ENCODE peak calls at places on chromosomes 3 and 15, in ten cellular contexts. One of them, this sample, is unnamed.

GRCh38 chr3:32420138-32420981 is 28.7 kb downstream of the CMTM7 start:
- DNase-seq in HCT116: peak; percentile 97
- DNase-seq in upper lobe of right lung: no peak
- DNase-seq in CD8-positive, alpha-beta memory T cell: no peak
- DNase-seq in right atrium auricular region: peak; percentile 57
- DNase-seq in left ventricle myocardium inferior: no peak
- DNase-seq in cardiac muscle cell: peak; percentile 48
- DNase-seq in GM12878: peak; percentile 56
- DNase-seq in neuronal stem cell: no peak
- DNase-seq in right cardiac atrium: no peak
- DNase-seq in this sample: peak; percentile 94

GRCh38 chr15:81113204-81113657 is 20.8 kb upstream of the CFAP161 start:
- DNase-seq in HCT116: no peak
- DNase-seq in upper lobe of right lung: no peak
- DNase-seq in CD8-positive, alpha-beta memory T cell: no peak
- DNase-seq in right atrium auricular region: no peak
- DNase-seq in left ventricle myocardium inferior: no peak
- DNase-seq in cardiac muscle cell: no peak
- DNase-seq in GM12878: no peak
- DNase-seq in neuronal stem cell: no peak
- DNase-seq in right cardiac atrium: no peak
- DNase-seq in this sample: peak; percentile 29

GRCh38 chr15:73873889-73874511 is 636 bp downstream of the TBC1D21 start:
- DNase-seq in HCT116: peak; percentile 54
- DNase-seq in upper lobe of right lung: no peak
- DNase-seq in CD8-positive, alpha-beta memory T cell: peak; percentile 20
- DNase-seq in right atrium auricular region: no peak
- DNase-seq in left ventricle myocardium inferior: no peak
- DNase-seq in cardiac muscle cell: peak; percentile 63
- DNase-seq in GM12878: no peak
- DNase-seq in neuronal stem cell: peak; percentile 41
- DNase-seq in right cardiac atrium: no peak
- DNase-seq in this sample: peak; percentile 55

GRCh38 chr3:29668728-29669127 is 387.9 kb downstream of the RBMS3 start:
- DNase-seq in HCT116: no peak
- DNase-seq in upper lobe of right lung: no peak
- DNase-seq in CD8-positive, alpha-beta memory T cell: no peak
- DNase-seq in right atrium auricular region: no peak
- DNase-seq in left ventricle myocardium inferior: no peak
- DNase-seq in cardiac muscle cell: no peak
- DNase-seq in GM12878: no peak
- DNase-seq in neuronal stem cell: no peak
- DNase-seq in right cardiac atrium: no peak
- DNase-seq in this sample: no peak

GRCh38 chr3:13574083-13574797 is 25.3 kb downstream of the FBLN2 start:
- DNase-seq in HCT116: no peak
- DNase-seq in upper lobe of right lung: no peak
- DNase-seq in CD8-positive, alpha-beta memory T cell: no peak
- DNase-seq in right atrium auricular region: no peak
- DNase-seq in left ventricle myocardium inferior: no peak
- DNase-seq in cardiac muscle cell: peak; percentile 36
- DNase-seq in GM12878: no peak
- DNase-seq in neuronal stem cell: no peak
- DNase-seq in right cardiac atrium: no peak
- DNase-seq in this sample: no peak

GRCh38 chr3:7913283-7913682 is 588.3 kb upstream of the LMCD1 start:
- DNase-seq in HCT116: no peak
- DNase-seq in upper lobe of right lung: no peak
- DNase-seq in CD8-positive, alpha-beta memory T cell: no peak
- DNase-seq in right atrium auricular region: no peak
- DNase-seq in left ventricle myocardium inferior: no peak
- DNase-seq in cardiac muscle cell: no peak
- DNase-seq in GM12878: no peak
- DNase-seq in neuronal stem cell: no peak
- DNase-seq in right cardiac atrium: no peak
- DNase-seq in this sample: peak; percentile 36

GRCh38 chr3:156630081-156630772 is 44.2 kb upstream of the TIPARP start:
- DNase-seq in HCT116: peak; percentile 36
- DNase-seq in upper lobe of right lung: no peak
- DNase-seq in CD8-positive, alpha-beta memory T cell: no peak
- DNase-seq in right atrium auricular region: no peak
- DNase-seq in left ventricle myocardium inferior: no peak
- DNase-seq in cardiac muscle cell: no peak
- DNase-seq in GM12878: no peak
- DNase-seq in neuronal stem cell: peak; percentile 6
- DNase-seq in right cardiac atrium: no peak
- DNase-seq in this sample: peak; percentile 85

GRCh38 chr3:12308517-12308916 is 19.6 kb downstream of the PPARG start:
- DNase-seq in HCT116: peak; percentile 76
- DNase-seq in upper lobe of right lung: no peak
- DNase-seq in CD8-positive, alpha-beta memory T cell: no peak
- DNase-seq in right atrium auricular region: no peak
- DNase-seq in left ventricle myocardium inferior: no peak
- DNase-seq in cardiac muscle cell: no peak
- DNase-seq in GM12878: peak; percentile 3
- DNase-seq in neuronal stem cell: no peak
- DNase-seq in right cardiac atrium: no peak
- DNase-seq in this sample: peak; percentile 90

GRCh38 chr3:146803746-146804145 is 198.6 kb upstream of the PLSCR5 start:
- DNase-seq in HCT116: no peak
- DNase-seq in upper lobe of right lung: no peak
- DNase-seq in CD8-positive, alpha-beta memory T cell: no peak
- DNase-seq in right atrium auricular region: no peak
- DNase-seq in left ventricle myocardium inferior: no peak
- DNase-seq in cardiac muscle cell: no peak
- DNase-seq in GM12878: no peak
- DNase-seq in neuronal stem cell: no peak
- DNase-seq in right cardiac atrium: no peak
- DNase-seq in this sample: no peak

GRCh38 chr15:58440922-58441321 is 9.1 kb downstream of the LIPC start:
- DNase-seq in HCT116: peak; percentile 49
- DNase-seq in upper lobe of right lung: peak; percentile 76
- DNase-seq in CD8-positive, alpha-beta memory T cell: no peak
- DNase-seq in right atrium auricular region: no peak
- DNase-seq in left ventricle myocardium inferior: no peak
- DNase-seq in cardiac muscle cell: no peak
- DNase-seq in GM12878: no peak
- DNase-seq in neuronal stem cell: no peak
- DNase-seq in right cardiac atrium: no peak
- DNase-seq in this sample: peak; percentile 75

DNA sequence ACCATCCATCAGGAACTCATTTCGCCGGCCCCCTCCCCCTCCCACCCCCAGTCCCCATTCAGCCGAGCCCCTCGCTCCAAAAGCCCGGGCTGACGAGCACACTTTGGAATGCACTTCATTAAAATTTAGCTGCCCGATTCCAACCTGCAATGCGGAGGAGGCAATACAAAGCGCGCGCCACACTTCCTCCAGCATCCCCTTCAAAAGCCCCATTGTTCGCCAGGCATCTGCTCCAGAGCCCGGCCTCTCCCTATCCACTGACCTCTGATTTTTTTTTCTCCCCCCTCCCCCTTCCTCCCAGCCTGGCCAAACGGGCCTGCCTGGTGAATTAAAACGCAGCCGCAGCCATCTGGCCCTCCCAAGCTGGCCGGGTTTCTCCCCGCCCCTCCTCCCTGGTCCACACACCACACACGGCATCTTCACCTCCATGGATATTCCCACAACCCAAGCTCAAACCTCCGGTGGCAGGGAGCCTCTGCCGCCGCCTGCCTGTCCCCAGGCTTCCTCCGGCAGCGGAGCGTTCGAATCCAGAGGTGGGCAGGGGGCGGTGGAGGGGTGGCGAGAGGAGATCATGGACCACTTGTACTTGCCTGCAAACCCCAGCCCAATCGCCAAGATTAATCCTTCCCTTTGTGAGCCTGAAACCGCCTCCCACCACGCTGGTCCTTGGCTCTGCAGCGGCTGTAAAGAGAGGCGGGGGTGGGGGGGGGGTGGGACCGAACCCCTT is 441.3 kb downstream of the MAGI1 start:
- DNase-seq in HCT116: no peak
- DNase-seq in upper lobe of right lung: peak; percentile 61
- DNase-seq in CD8-positive, alpha-beta memory T cell: no peak
- DNase-seq in right atrium auricular region: no peak
- DNase-seq in left ventricle myocardium inferior: no peak
- DNase-seq in cardiac muscle cell: peak; percentile 24
- DNase-seq in GM12878: no peak
- DNase-seq in neuronal stem cell: peak; percentile 96
- DNase-seq in right cardiac atrium: peak; percentile 14
- DNase-seq in this sample: no peak
- H3K4me3 ChIP-seq in HCT116: no peak overlapping the region
- H3K4me3 ChIP-seq in upper lobe of right lung: peak overlapping the region; percentile 4
- H3K4me3 ChIP-seq in CD8-positive, alpha-beta memory T cell: no peak overlapping the region
- H3K4me3 ChIP-seq in right atrium auricular region: peak overlapping the region; percentile 38
- H3K4me3 ChIP-seq in left ventricle myocardium inferior: peak overlapping the region; percentile 53
- H3K4me3 ChIP-seq in cardiac muscle cell: peak overlapping the region; percentile 27
- H3K4me3 ChIP-seq in GM12878: no peak overlapping the region
- H3K4me3 ChIP-seq in neuronal stem cell: peak overlapping the region; percentile 78
- H3K4me3 ChIP-seq in right cardiac atrium: peak overlapping the region; percentile 60
- H3K4me3 ChIP-seq in this sample: no peak overlapping the region

DNA sequence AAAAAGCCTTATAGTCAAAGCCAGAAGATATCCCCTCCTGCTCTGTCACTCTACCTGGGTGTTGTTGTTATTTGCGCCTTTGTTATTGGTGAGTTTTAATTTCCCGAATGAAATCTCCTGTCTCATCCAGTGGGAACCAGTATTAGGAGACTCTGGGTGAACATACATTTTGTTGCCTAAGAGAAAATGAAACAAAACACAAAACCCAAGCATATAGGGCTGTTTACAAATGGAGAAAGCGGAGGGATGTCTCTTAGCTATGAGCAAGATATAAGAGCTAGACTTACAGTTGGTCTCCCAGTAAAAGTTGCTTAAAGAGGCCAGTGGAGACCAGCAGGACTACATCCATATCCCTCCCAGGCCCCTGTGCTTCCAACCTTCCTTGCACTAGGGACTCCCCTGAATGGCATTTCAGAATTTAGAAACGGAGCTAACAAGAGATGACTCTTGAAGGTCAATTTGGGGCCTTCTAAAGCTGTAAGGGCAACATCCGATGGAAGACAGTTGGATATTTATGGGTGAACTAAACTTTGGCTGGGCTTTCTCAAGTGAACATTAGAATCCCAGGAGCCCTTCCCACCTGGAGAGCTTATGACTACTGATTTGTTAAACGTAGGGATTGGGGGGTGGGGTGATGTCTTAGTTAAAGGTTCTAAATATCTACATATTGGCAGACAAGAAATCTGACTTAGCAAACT is 2.7 kb downstream of the EOMES start:
- DNase-seq in HCT116: no peak
- DNase-seq in upper lobe of right lung: no peak
- DNase-seq in CD8-positive, alpha-beta memory T cell: no peak
- DNase-seq in right atrium auricular region: no peak
- DNase-seq in left ventricle myocardium inferior: no peak
- DNase-seq in cardiac muscle cell: no peak
- DNase-seq in GM12878: no peak
- DNase-seq in neuronal stem cell: no peak
- DNase-seq in right cardiac atrium: no peak
- DNase-seq in this sample: no peak
- H3K27me3 ChIP-seq in HCT116: no peaks in the 10 kb centered on the region
- H3K27me3 ChIP-seq in upper lobe of right lung: peaks cover 91% of the 10 kb centered on the region
- H3K27me3 ChIP-seq in CD8-positive, alpha-beta memory T cell: peaks cover 16% of the 10 kb centered on the region
- H3K27me3 ChIP-seq in right atrium auricular region: peaks cover 43% of the 10 kb centered on the region
- H3K27me3 ChIP-seq in left ventricle myocardium inferior: peaks cover 100% of the 10 kb centered on the region
- H3K27me3 ChIP-seq in cardiac muscle cell: peaks cover 100% of the 10 kb centered on the region
- H3K27me3 ChIP-seq in GM12878: peaks cover 2% of the 10 kb centered on the region
- H3K27me3 ChIP-seq in neuronal stem cell: peaks cover 94% of the 10 kb centered on the region
- H3K27me3 ChIP-seq in right cardiac atrium: peaks cover 2% of the 10 kb centered on the region
- H3K27me3 ChIP-seq in this sample: peaks cover 26% of the 10 kb centered on the region

DNA sequence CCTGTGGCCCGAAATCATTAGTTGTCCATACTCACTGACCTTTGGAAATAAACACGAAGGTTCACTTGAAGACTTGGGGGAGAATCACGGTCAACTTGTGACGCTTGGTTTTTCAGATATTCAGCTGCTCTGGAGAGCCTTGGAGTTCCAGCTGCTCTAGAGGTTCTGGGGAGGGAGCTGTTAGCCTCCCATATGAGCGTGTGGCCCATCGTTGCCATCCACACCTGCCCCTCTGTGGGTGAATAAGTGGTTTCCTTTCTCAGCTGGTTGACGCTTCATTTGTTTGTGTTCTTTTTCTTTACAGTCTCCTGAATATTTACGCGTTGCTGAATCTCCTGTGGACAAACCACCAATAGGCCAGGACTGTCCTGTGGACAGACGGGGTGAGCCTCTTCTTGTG is 35.6 kb downstream of the APBA2 start:
- DNase-seq in HCT116: no peak
- DNase-seq in upper lobe of right lung: peak; percentile 15
- DNase-seq in CD8-positive, alpha-beta memory T cell: no peak
- DNase-seq in right atrium auricular region: no peak
- DNase-seq in left ventricle myocardium inferior: no peak
- DNase-seq in cardiac muscle cell: no peak
- DNase-seq in GM12878: no peak
- DNase-seq in neuronal stem cell: no peak
- DNase-seq in right cardiac atrium: no peak
- DNase-seq in this sample: no peak
- H3K4me3 ChIP-seq in HCT116: no peak overlapping the region
- H3K4me3 ChIP-seq in upper lobe of right lung: no peak overlapping the region
- H3K4me3 ChIP-seq in CD8-positive, alpha-beta memory T cell: no peak overlapping the region
- H3K4me3 ChIP-seq in right atrium auricular region: no peak overlapping the region
- H3K4me3 ChIP-seq in left ventricle myocardium inferior: no peak overlapping the region
- H3K4me3 ChIP-seq in cardiac muscle cell: no peak overlapping the region
- H3K4me3 ChIP-seq in GM12878: no peak overlapping the region
- H3K4me3 ChIP-seq in neuronal stem cell: no peak overlapping the region
- H3K4me3 ChIP-seq in right cardiac atrium: no peak overlapping the region
- H3K4me3 ChIP-seq in this sample: no peak overlapping the region

GRCh38 chr3:123451186-123451585 is 2.3 kb upstream of the ADCY5 start:
- DNase-seq in HCT116: no peak
- DNase-seq in upper lobe of right lung: no peak
- DNase-seq in CD8-positive, alpha-beta memory T cell: no peak
- DNase-seq in right atrium auricular region: no peak
- DNase-seq in left ventricle myocardium inferior: no peak
- DNase-seq in cardiac muscle cell: no peak
- DNase-seq in GM12878: no peak
- DNase-seq in neuronal stem cell: no peak
- DNase-seq in right cardiac atrium: no peak
- DNase-seq in this sample: no peak

GRCh38 chr3:123449092-123449985 is 449 bp upstream of the ADCY5 start:
- DNase-seq in HCT116: no peak
- DNase-seq in upper lobe of right lung: no peak
- DNase-seq in CD8-positive, alpha-beta memory T cell: no peak
- DNase-seq in right atrium auricular region: no peak
- DNase-seq in left ventricle myocardium inferior: peak; percentile 61
- DNase-seq in cardiac muscle cell: peak; percentile 72
- DNase-seq in GM12878: no peak
- DNase-seq in neuronal stem cell: peak; percentile 47
- DNase-seq in right cardiac atrium: peak; percentile 47
- DNase-seq in this sample: no peak

GRCh38 chr3:123449986-123450474 is 1.1 kb upstream of the ADCY5 start:
- DNase-seq in HCT116: no peak
- DNase-seq in upper lobe of right lung: no peak
- DNase-seq in CD8-positive, alpha-beta memory T cell: no peak
- DNase-seq in right atrium auricular region: no peak
- DNase-seq in left ventricle myocardium inferior: peak; percentile 38
- DNase-seq in cardiac muscle cell: peak; percentile 56
- DNase-seq in GM12878: no peak
- DNase-seq in neuronal stem cell: peak; percentile 60
- DNase-seq in right cardiac atrium: peak; percentile 43
- DNase-seq in this sample: no peak

GRCh38 chr3:123457841-123458240 is 9.0 kb upstream of the ADCY5 start:
- DNase-seq in HCT116: no peak
- DNase-seq in upper lobe of right lung: no peak
- DNase-seq in CD8-positive, alpha-beta memory T cell: no peak
- DNase-seq in right atrium auricular region: no peak
- DNase-seq in left ventricle myocardium inferior: no peak
- DNase-seq in cardiac muscle cell: no peak
- DNase-seq in GM12878: no peak
- DNase-seq in neuronal stem cell: no peak
- DNase-seq in right cardiac atrium: no peak
- DNase-seq in this sample: no peak

GRCh38 chr3:123453675-123454074 is 4.8 kb upstream of the ADCY5 start:
- DNase-seq in HCT116: no peak
- DNase-seq in upper lobe of right lung: no peak
- DNase-seq in CD8-positive, alpha-beta memory T cell: no peak
- DNase-seq in right atrium auricular region: no peak
- DNase-seq in left ventricle myocardium inferior: no peak
- DNase-seq in cardiac muscle cell: no peak
- DNase-seq in GM12878: no peak
- DNase-seq in neuronal stem cell: no peak
- DNase-seq in right cardiac atrium: no peak
- DNase-seq in this sample: no peak
- H3K27me3 ChIP-seq in HCT116: no peaks in the 10 kb centered on the region
- H3K27me3 ChIP-seq in upper lobe of right lung: peaks cover 18% of the 10 kb centered on the region
- H3K27me3 ChIP-seq in CD8-positive, alpha-beta memory T cell: peaks cover 9% of the 10 kb centered on the region
- H3K27me3 ChIP-seq in right atrium auricular region: no peaks in the 10 kb centered on the region
- H3K27me3 ChIP-seq in left ventricle myocardium inferior: peaks cover 33% of the 10 kb centered on the region
- H3K27me3 ChIP-seq in cardiac muscle cell: peaks cover 10% of the 10 kb centered on the region
- H3K27me3 ChIP-seq in GM12878: peaks cover 2% of the 10 kb centered on the region
- H3K27me3 ChIP-seq in neuronal stem cell: peaks cover 11% of the 10 kb centered on the region
- H3K27me3 ChIP-seq in right cardiac atrium: no peaks in the 10 kb centered on the region
- H3K27me3 ChIP-seq in this sample: peaks cover 14% of the 10 kb centered on the region

This sample was measured in bronchial epithelial cell.